ENCODE peak calls at places on chromosomes 16 and 17, in nine cellular contexts. F, T, J, O, I, Y, A, P and W are unnamed samples. For H3K4me1 and H3K27me3, the result is how much of the 10 kb centered on the place peaks cover.

GRCh38 chr16:67872631-67873434 is at the start of gene EDC4:
- DNase-seq in F (peak), T (peak), J (peak), O (peak), I (peak), Y (peak), A (peak), P (peak), W (no peak)

GRCh38 chr17:76079577-76080206 is 710 bp downstream of the ZACN start:
- DNase-seq in F (peak), T (peak), J (no peak), O (no peak), I (no peak), Y (no peak), A (no peak), P (no peak), W (no peak)

GRCh38 chr17:40187238-40187637 is 10.0 kb downstream of the RAPGEFL1 start:
- DNase-seq in F (no peak), T (no peak), J (no peak), O (no peak), I (no peak), Y (no peak), A (no peak), P (no peak), W (no peak)

GRCh38 chr17:83100220-83100852 is 20.9 kb downstream of the METRNL start:
- DNase-seq in F (no peak), T (no peak), J (peak), O (no peak), I (no peak), Y (no peak), A (no peak), P (no peak), W (no peak)

GRCh38 chr17:40093005-40093579 is 7.3 kb downstream of the NR1D1 start:
- DNase-seq in F (no peak), T (no peak), J (no peak), O (no peak), I (no peak), Y (no peak), A (peak), P (peak), W (no peak)

GRCh38 chr17:66492500-66493123 is 190.2 kb downstream of the PRKCA start:
- DNase-seq in F (no peak), T (no peak), J (no peak), O (no peak), I (no peak), Y (no peak), A (no peak), P (no peak), W (no peak)

GRCh38 chr16:56269824-56270684 is 78.8 kb downstream of the GNAO1 start:
- DNase-seq in F (no peak), T (peak), J (peak), O (no peak), I (peak), Y (no peak), A (no peak), P (peak), W (no peak)

GRCh38 chr16:15650698-15651161 is 685 bp downstream of the NDE1 start:
- DNase-seq in F (peak), T (peak), J (peak), O (no peak), I (peak), Y (peak), A (peak), P (peak), W (peak)

GRCh38 chr17:78176548-78177025 is 8.2 kb downstream of the SYNGR2 start:
- DNase-seq in F (peak), T (peak), J (peak), O (no peak), I (peak), Y (peak), A (peak), P (peak), W (no peak)

GRCh38 chr17:45718791-45719190 is 65.3 kb upstream of the CRHR1 start:
- DNase-seq in F (no peak), T (no peak), J (no peak), O (no peak), I (no peak), Y (no peak), A (no peak), P (no peak), W (no peak)

GRCh38 chr17:45715787-45716186 is 68.3 kb upstream of the CRHR1 start:
- DNase-seq in F (no peak), T (no peak), J (no peak), O (no peak), I (no peak), Y (no peak), A (no peak), P (no peak), W (no peak)

GRCh38 chr17:45720386-45720785 is 63.7 kb upstream of the CRHR1 start:
- DNase-seq in F (no peak), T (no peak), J (no peak), O (no peak), I (no peak), Y (no peak), A (no peak), P (no peak), W (no peak)

GRCh38 chr17:45722161-45722560 is 62.0 kb upstream of the CRHR1 start:
- DNase-seq in F (peak), T (peak), J (peak), O (no peak), I (peak), Y (no peak), A (no peak), P (no peak), W (no peak)

DNA sequence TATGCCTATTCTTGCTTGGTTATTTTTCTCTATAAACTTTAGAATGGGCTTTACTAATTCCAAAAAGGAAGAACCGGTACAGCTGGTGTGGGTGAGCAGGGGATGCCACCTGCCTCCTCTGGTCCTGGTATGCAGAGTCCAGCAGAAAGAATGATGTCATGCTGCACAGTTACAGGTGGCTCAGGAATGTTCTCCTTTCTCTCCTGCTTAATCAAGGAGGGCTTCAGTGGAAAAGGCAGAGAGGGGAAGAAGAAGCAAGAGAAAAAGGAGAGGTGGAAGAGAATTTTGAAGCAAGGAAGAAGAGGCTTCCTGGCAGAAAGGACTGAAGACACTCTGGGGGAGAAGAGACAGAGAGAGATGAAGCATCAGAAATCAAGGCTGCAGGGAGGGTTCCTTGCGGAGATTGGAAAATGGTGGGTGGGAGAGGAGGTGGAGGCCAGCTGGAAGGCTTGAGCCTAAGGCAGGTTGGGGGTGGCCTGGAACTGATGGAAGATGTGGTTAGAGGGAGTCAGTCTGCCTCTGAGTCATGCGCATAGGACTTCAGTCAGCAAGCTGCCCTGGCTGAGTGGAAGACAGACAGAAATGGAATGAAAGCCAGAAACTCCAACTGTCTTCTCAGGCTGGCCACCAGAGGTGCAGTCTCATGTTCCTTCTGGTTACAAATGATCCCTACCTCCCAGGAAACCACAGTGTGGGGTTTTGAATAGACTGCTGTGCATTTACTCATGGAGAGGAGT is 64.6 kb upstream of the CRHR1 start:
- DNase-seq in F (peak), T (peak), J (no peak), O (no peak), I (peak), Y (no peak), A (no peak), P (no peak), W (peak)
- TF ChIP-seq CTCF in F (peak), T (peak), J (peak), O (no peak), I (peak), Y (peak), A (no peak), P (peak), W (peak)

DNA sequence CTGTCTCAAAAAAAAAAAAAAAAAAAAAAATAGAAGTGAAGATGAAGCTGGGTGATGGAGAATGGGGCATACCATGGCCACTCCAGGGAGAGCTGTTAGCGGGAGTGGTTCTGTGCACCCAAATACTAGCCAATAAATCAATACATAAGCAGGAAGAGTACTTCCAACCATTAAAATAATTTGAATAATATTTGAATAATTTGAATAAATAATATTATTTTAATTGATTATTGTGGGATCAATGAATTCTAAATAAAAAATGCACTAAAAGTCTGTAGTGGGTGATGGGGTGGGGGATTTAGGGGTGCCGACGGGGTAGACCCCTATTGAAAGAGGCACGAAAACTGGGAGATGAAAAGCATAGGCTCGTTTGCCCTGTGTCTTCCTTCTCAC is 41.4 kb upstream of the CMIP start:
- DNase-seq in F (no peak), T (no peak), J (peak), O (no peak), I (no peak), Y (no peak), A (no peak), P (no peak), W (no peak)
- H3K4me1 ChIP-seq in F (under half), T (under half), J (under half), O (under half), I (under half), Y (under half), A (under half), P (under half), W (under half)

GRCh38 chr16:51129105-51129504 is 22.0 kb downstream of the SALL1 start:
- DNase-seq in F (no peak), T (peak), J (no peak), O (no peak), I (peak), Y (no peak), A (no peak), P (no peak), W (no peak)
- H3K27me3 ChIP-seq in F (under half), T (under half), J (under half), O (under half), I (under half), Y (under half), A (under half), P (under half), W (under half)

GRCh38 chr16:60991886-60992285 is 1044.4 kb downstream of the CDH8 start:
- DNase-seq in F (no peak), T (no peak), J (no peak), O (no peak), I (no peak), Y (no peak), A (no peak), P (no peak), W (no peak)
- TF ChIP-seq CTCF in F (no peak), T (no peak), J (no peak), O (no peak), I (no peak), Y (no peak), A (no peak), P (no peak), W (no peak)

GRCh38 chr17:17739388-17740066 is 58.3 kb downstream of the RAI1 start:
- DNase-seq in F (peak), T (no peak), J (no peak), O (no peak), I (peak), Y (no peak), A (peak), P (peak), W (no peak)

GRCh38 chr17:17742133-17742621 is 60.9 kb downstream of the RAI1 start:
- DNase-seq in F (no peak), T (no peak), J (no peak), O (no peak), I (no peak), Y (no peak), A (no peak), P (no peak), W (no peak)

GRCh38 chr17:17738901-17739300 is 57.6 kb downstream of the RAI1 start:
- DNase-seq in F (no peak), T (no peak), J (no peak), O (no peak), I (no peak), Y (no peak), A (no peak), P (no peak), W (no peak)

GRCh38 chr17:17741346-17742023 is 60.2 kb downstream of the RAI1 start:
- DNase-seq in F (no peak), T (no peak), J (no peak), O (peak), I (no peak), Y (no peak), A (peak), P (no peak), W (no peak)

DNA sequence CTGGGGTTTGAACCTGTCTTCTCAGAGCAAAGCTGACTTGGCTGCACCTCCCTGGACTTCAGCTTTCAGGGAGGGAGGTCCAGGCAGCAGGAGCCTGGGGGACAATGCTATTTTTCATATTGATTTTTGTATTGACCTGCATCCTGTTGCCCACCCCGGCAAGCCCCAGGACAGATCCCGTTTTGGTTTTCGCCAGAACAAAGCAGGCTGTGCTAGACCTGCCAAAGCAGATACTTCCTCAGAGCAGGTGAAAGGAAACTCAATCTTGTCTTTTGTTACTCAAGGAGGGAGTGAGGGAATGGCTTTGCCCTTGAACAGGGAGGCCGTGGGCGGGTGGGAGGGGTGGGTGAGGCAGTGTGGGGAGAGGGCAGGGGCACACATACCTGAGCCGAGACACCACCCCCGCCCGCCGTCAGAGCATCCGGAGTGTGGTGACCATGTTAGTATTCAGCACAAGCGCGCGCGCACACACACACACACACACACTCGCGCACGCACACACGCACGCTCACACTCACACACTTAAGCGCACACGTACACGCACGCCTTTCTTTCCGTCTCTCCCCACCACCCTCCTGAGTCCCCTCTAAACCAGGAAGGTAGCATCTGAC is 59.5 kb downstream of the RAI1 start:
- DNase-seq in F (no peak), T (no peak), J (no peak), O (peak), I (no peak), Y (no peak), A (peak), P (no peak), W (no peak)
- H3K4me1 ChIP-seq in F (under half), T (under half), J (half or more), O (under half), I (under half), Y (under half), A (under half), P (half or more), W (under half)

DNA sequence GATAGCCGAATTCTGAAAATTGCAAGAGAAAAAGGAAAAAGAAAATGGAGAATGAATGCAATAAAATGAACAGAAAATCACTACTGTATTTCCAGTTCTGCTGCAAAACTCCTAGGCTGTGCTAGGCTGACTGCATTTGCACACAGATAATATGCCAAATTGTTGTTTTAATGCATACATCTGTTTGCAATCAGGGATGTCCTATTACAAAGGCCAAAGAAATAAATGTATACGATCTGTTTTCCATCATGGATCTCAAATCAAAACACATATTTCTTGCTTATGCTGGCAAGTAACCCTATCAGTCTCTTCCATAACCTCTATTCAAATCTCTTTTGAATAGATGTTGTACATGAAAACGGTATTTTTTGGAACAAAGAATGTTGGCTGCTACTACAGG is 56.6 kb downstream of the DUSP14 start:
- DNase-seq in F (no peak), T (no peak), J (no peak), O (no peak), I (no peak), Y (no peak), A (no peak), P (no peak), W (no peak)
- H3K27me3 ChIP-seq in F (under half), T (under half), J (under half), O (under half), I (under half), Y (under half), A (under half), P (under half), W (under half)